ENCODE peak calls at places on chromosome X, in four cellular contexts. One of them, this sample, is unnamed.

GRCh38 chrX:139720136-139720535 is 12.2 kb upstream of the MCF2 start:
- DNase-seq in A549: peak; percentile 4
- DNase-seq in transverse colon: no peak
- DNase-seq in esophagus muscularis mucosa: no peak
- DNase-seq in this sample: no peak

GRCh38 chrX:10512258-10512657 is 108.1 kb downstream of the MID1 start:
- DNase-seq in A549: no peak
- DNase-seq in transverse colon: no peak
- DNase-seq in esophagus muscularis mucosa: no peak
- DNase-seq in this sample: no peak

GRCh38 chrX:154486052-154486395 is 391 bp downstream of the UBL4A start:
- DNase-seq in A549: peak; percentile 6
- DNase-seq in transverse colon: peak; percentile 43
- DNase-seq in esophagus muscularis mucosa: no peak
- DNase-seq in this sample: peak; percentile 86

GRCh38 chrX:139063364-139063763 is 351.8 kb upstream of the FGF13 start:
- DNase-seq in A549: no peak
- DNase-seq in transverse colon: no peak
- DNase-seq in esophagus muscularis mucosa: no peak
- DNase-seq in this sample: no peak

GRCh38 chrX:78708171-78708570 is 39.3 kb upstream of the LPAR4 start:
- DNase-seq in A549: peak; percentile 0
- DNase-seq in transverse colon: peak; percentile 8
- DNase-seq in esophagus muscularis mucosa: no peak
- DNase-seq in this sample: no peak

GRCh38 chrX:12974217-12974796 is 603 bp upstream of the TMSB4X start:
- DNase-seq in A549: peak; percentile 60
- DNase-seq in transverse colon: peak; percentile 74
- DNase-seq in esophagus muscularis mucosa: no peak
- DNase-seq in this sample: peak; percentile 87

GRCh38 chrX:41259516-41259915 is 74.4 kb upstream of the DDX3X start:
- DNase-seq in A549: no peak
- DNase-seq in transverse colon: no peak
- DNase-seq in esophagus muscularis mucosa: no peak
- DNase-seq in this sample: no peak

GRCh38 chrX:14354541-14354940 is 174.8 kb upstream of the GLRA2 start:
- DNase-seq in A549: no peak
- DNase-seq in transverse colon: no peak
- DNase-seq in esophagus muscularis mucosa: no peak
- DNase-seq in this sample: no peak

GRCh38 chrX:23373129-23373804 is 38.6 kb downstream of the PTCHD1 start:
- DNase-seq in A549: no peak
- DNase-seq in transverse colon: no peak
- DNase-seq in esophagus muscularis mucosa: no peak
- DNase-seq in this sample: no peak

GRCh38 chrX:107684956-107685385 is 56.7 kb downstream of the PRPS1 start:
- DNase-seq in A549: no peak
- DNase-seq in transverse colon: peak; percentile 60
- DNase-seq in esophagus muscularis mucosa: peak; percentile 93
- DNase-seq in this sample: no peak

GRCh38 chrX:44260609-44261008 is 82.9 kb downstream of the EFHC2 start:
- DNase-seq in A549: no peak
- DNase-seq in transverse colon: no peak
- DNase-seq in esophagus muscularis mucosa: no peak
- DNase-seq in this sample: no peak

GRCh38 chrX:72131317-72132294 is at the start of gene RTL5:
- DNase-seq in A549: peak; percentile 71
- DNase-seq in transverse colon: peak; percentile 81
- DNase-seq in esophagus muscularis mucosa: peak; percentile 93
- DNase-seq in this sample: peak; percentile 92

GRCh38 chrX:85993539-85994197 is 53.7 kb downstream of the CHM start:
- DNase-seq in A549: no peak
- DNase-seq in transverse colon: no peak
- DNase-seq in esophagus muscularis mucosa: no peak
- DNase-seq in this sample: no peak

GRCh38 chrX:41468647-41469323 is 21.6 kb downstream of the NYX start:
- DNase-seq in A549: no peak
- DNase-seq in transverse colon: no peak
- DNase-seq in esophagus muscularis mucosa: no peak
- DNase-seq in this sample: no peak

GRCh38 chrX:16970977-16971376 is 24.5 kb downstream of the REPS2 start:
- DNase-seq in A549: no peak
- DNase-seq in transverse colon: no peak
- DNase-seq in esophagus muscularis mucosa: no peak
- DNase-seq in this sample: no peak

GRCh38 chrX:35682481-35682880 is 115.7 kb upstream of the MAGEB16 start:
- DNase-seq in A549: no peak
- DNase-seq in transverse colon: no peak
- DNase-seq in esophagus muscularis mucosa: no peak
- DNase-seq in this sample: no peak

GRCh38 chrX:750263-750662 is 119.7 kb downstream of the SHOX start:
- DNase-seq in A549: no peak
- DNase-seq in transverse colon: no peak
- DNase-seq in esophagus muscularis mucosa: no peak
- DNase-seq in this sample: no peak

GRCh38 chrX:71493111-71493613 is 39.7 kb upstream of the OGT start:
- DNase-seq in A549: no peak
- DNase-seq in transverse colon: peak; percentile 9
- DNase-seq in esophagus muscularis mucosa: no peak
- DNase-seq in this sample: no peak

GRCh38 chrX:151902813-151903591 is 9.7 kb upstream of the MAGEA4 start:
- DNase-seq in A549: peak; percentile 59
- DNase-seq in transverse colon: peak; percentile 28
- DNase-seq in esophagus muscularis mucosa: no peak
- DNase-seq in this sample: no peak

GRCh38 chrX:19954707-19955106 is 36.2 kb downstream of the BCLAF3 start:
- DNase-seq in A549: no peak
- DNase-seq in transverse colon: no peak
- DNase-seq in esophagus muscularis mucosa: no peak
- DNase-seq in this sample: no peak

GRCh38 chrX:7706032-7706431 is 136.9 kb upstream of the VCX start:
- DNase-seq in A549: no peak
- DNase-seq in transverse colon: no peak
- DNase-seq in esophagus muscularis mucosa: no peak
- DNase-seq in this sample: no peak

GRCh38 chrX:9865804-9866471 is 79.7 kb downstream of the SHROOM2 start:
- DNase-seq in A549: no peak
- DNase-seq in transverse colon: no peak
- DNase-seq in esophagus muscularis mucosa: no peak
- DNase-seq in this sample: no peak

GRCh38 chrX:132651411-132652086 is 162.7 kb upstream of the MBNL3 start:
- DNase-seq in A549: no peak
- DNase-seq in transverse colon: no peak
- DNase-seq in esophagus muscularis mucosa: no peak
- DNase-seq in this sample: no peak

GRCh38 chrX:101219840-101220191 is 230 bp downstream of the DRP2 start:
- DNase-seq in A549: no peak
- DNase-seq in transverse colon: no peak
- DNase-seq in esophagus muscularis mucosa: no peak
- DNase-seq in this sample: no peak

GRCh38 chrX:53433651-53434639 is at the start of gene HSD17B10:
- DNase-seq in A549: peak; percentile 84
- DNase-seq in transverse colon: peak; percentile 92
- DNase-seq in esophagus muscularis mucosa: peak; percentile 95
- DNase-seq in this sample: peak; percentile 93
- TF ChIP-seq POLR2A in A549: peak; percentile 81
- TF ChIP-seq POLR2A in transverse colon: peak; percentile 48
- TF ChIP-seq POLR2A in esophagus muscularis mucosa: no peak
- TF ChIP-seq POLR2A in this sample: no peak

GRCh38 chrX:129760155-129760554 is 19.6 kb upstream of the SASH3 start:
- DNase-seq in A549: no peak
- DNase-seq in transverse colon: no peak
- DNase-seq in esophagus muscularis mucosa: no peak
- DNase-seq in this sample: no peak
- TF ChIP-seq EP300 in A549: no peak
- TF ChIP-seq EP300 in transverse colon: no peak
- TF ChIP-seq EP300 in esophagus muscularis mucosa: no peak
- TF ChIP-seq EP300 in this sample: no peak

GRCh38 chrX:40108959-40109287 is 11.2 kb upstream of the BCOR start:
- DNase-seq in A549: peak; percentile 62
- DNase-seq in transverse colon: peak; percentile 84
- DNase-seq in esophagus muscularis mucosa: no peak
- DNase-seq in this sample: peak; percentile 80
- TF ChIP-seq POLR2A in A549: peak; percentile 11
- TF ChIP-seq POLR2A in transverse colon: peak; percentile 60
- TF ChIP-seq POLR2A in esophagus muscularis mucosa: peak; percentile 64
- TF ChIP-seq POLR2A in this sample: peak; percentile 66

GRCh38 chrX:149540621-149541520 is at the start of gene EOLA1:
- DNase-seq in A549: peak; percentile 72
- DNase-seq in transverse colon: peak; percentile 91
- DNase-seq in esophagus muscularis mucosa: peak; percentile 93
- DNase-seq in this sample: peak; percentile 93
- TF ChIP-seq EP300 in A549: no peak
- TF ChIP-seq EP300 in transverse colon: peak; percentile 91
- TF ChIP-seq EP300 in esophagus muscularis mucosa: peak; percentile 95
- TF ChIP-seq EP300 in this sample: no peak

DNA sequence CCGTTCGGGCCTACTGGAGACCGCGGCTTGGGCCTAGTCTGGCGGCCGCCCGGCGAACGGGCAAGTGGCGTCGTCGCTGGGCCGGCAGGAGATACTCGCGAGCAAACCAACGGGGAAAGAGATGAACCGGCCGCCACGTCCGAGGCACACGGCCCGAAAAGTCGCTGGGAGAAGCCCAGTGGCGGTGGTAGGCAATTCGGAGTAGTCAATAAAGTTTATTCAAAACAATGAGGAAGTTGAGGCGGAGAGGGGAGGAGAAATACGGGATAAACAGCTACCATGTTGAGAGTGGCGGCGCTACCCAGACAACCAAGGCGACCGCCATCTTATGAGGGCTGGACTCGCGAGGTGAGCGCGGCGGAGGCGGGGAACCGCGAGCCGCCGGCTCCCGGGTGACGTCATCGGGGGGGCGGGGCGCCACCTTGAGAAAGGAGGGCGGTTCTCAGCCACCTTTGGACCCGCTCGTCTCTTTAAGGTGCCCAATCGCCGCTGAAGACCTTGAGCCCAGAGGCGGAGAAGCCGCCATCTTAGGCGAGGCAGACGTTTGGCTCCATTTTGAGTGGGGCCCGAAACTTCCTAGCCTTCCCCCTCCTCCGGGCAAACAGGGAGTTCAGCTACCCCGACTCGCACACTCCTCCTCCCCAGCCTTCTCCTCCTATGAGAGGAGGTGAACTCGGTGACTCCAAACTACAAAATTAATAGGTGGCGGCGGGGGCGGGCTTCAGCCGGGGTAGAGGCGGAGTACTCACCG is at the start of gene PHF8:
- DNase-seq in A549: peak; percentile 76
- DNase-seq in transverse colon: peak; percentile 96
- DNase-seq in esophagus muscularis mucosa: peak; percentile 96
- DNase-seq in this sample: peak; percentile 95
- TF ChIP-seq POLR2A in A549: peak; percentile 42
- TF ChIP-seq POLR2A in transverse colon: peak; percentile 50
- TF ChIP-seq POLR2A in esophagus muscularis mucosa: no peak
- TF ChIP-seq POLR2A in this sample: peak; percentile 54

GRCh38 chrX:96438803-96439202 is 245.8 kb upstream of the DIAPH2 start:
- DNase-seq in A549: no peak
- DNase-seq in transverse colon: no peak
- DNase-seq in esophagus muscularis mucosa: no peak
- DNase-seq in this sample: no peak
- TF ChIP-seq EP300 in A549: no peak
- TF ChIP-seq EP300 in transverse colon: no peak
- TF ChIP-seq EP300 in esophagus muscularis mucosa: no peak
- TF ChIP-seq EP300 in this sample: no peak

DNA sequence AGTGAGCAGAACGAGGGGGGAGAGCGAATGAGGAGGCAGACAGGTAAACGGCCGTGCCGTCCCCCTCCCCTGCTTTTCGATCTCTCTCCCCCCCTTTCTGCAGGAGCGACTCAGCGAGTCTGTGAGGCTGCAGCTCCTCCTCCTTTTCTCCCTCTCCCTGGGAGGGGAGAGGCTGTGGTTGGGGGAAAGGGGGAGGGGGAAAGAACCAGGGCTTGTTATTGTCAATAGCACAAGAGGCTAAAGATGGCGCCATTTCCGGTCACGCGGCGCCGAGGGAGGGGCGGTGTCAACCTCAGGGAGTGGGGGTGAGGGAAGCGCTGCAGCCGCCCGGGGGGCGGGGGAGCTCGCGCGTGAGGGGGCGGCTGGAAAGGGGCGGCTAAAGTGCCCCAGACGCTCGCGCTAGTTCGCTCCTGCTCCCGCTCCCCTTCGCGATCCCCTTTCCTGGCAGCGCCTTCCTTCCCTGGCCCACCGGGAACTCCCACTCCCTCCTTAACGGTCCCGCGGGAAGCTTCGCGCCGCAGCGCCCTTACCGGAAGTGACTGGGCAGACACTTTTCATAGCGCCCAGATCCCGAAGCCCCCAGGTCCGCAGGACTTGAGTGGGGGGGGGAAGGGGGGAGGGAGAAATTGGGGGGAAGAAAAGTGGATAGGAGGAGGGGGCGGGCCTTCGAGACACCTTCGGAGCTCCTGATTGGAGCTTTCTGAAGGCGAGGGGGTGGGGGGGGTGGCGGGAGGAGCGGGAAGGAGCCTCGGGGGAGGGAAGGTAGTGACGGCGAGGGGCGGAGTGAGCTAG is at the start of gene CUL4B:
- DNase-seq in A549: peak; percentile 79
- DNase-seq in transverse colon: peak; percentile 93
- DNase-seq in esophagus muscularis mucosa: peak; percentile 97
- DNase-seq in this sample: peak; percentile 98
- TF ChIP-seq POLR2A in A549: peak; percentile 44
- TF ChIP-seq POLR2A in transverse colon: peak; percentile 80
- TF ChIP-seq POLR2A in esophagus muscularis mucosa: no peak
- TF ChIP-seq POLR2A in this sample: peak; percentile 75

DNA sequence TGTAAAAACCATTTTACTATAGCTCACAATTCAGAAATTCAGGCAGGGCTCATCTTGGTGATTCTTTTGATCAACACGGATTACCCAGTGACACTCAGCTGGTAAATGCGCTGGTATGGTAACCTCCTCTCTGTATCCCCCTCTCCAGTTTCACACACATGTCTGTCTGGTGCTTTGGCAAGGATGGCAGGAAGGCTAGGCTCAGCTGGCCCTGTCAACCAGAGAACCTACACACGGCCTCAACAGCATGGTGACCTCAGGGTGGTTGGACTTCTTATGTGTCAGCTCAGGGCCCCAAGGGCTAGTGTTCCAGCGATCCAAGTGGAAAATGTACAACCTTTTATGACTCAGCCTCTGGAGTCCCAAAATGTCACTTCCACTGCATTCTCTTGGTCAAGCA is 55.7 kb upstream of the EOLA2 start:
- DNase-seq in A549: no peak
- DNase-seq in transverse colon: no peak
- DNase-seq in esophagus muscularis mucosa: no peak
- DNase-seq in this sample: no peak
- TF ChIP-seq EP300 in A549: no peak
- TF ChIP-seq EP300 in transverse colon: no peak
- TF ChIP-seq EP300 in esophagus muscularis mucosa: no peak
- TF ChIP-seq EP300 in this sample: no peak

DNA sequence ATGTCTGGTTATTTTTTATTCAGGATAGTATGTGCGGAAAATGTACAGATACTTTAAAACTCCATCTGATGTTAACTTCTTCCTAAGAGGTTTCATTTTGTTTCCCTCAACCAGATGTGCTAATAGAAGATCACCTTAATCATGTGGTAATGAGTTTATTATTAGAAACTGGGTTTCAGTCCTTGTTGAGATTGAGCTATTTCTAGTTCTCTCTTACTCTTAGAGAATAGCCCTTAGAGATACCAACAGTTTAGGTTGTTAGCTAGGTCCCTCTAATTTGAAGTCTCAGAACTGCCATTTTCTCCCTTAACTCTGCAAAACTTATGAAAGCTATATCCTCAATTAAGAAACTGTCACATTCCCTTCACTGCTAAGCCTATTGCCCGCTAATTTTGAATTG is 13.0 kb downstream of the FAM47A start:
- DNase-seq in A549: no peak
- DNase-seq in transverse colon: no peak
- DNase-seq in esophagus muscularis mucosa: no peak
- DNase-seq in this sample: no peak
- TF ChIP-seq POLR2A in A549: no peak
- TF ChIP-seq POLR2A in transverse colon: no peak
- TF ChIP-seq POLR2A in esophagus muscularis mucosa: no peak
- TF ChIP-seq POLR2A in this sample: no peak

This sample was measured in upper lobe of left lung.